ENCODE peak calls at places on chromosomes 12 and 14, in five cellular contexts. I is adrenal gland, K is trophoblast cell, A is uterus, W is right cardiac atrium. L is an unnamed sample. For H3K4me1, the result is how much of the 10 kb centered on the place peaks cover.

GRCh38 chr14:26926585-26926984 is 328.8 kb upstream of the NOVA1 start:
- DNase-seq in I (no peak), K (no peak), A (no peak), W (no peak), L (no peak)

GRCh38 chr14:98937712-98938505 is 334.1 kb downstream of the BCL11B start:
- DNase-seq in I (no peak), K (no peak), A (no peak), W (no peak), L (peak)

GRCh38 chr12:42163913-42164312 is 19.2 kb upstream of the GXYLT1 start:
- DNase-seq in I (no peak), K (no peak), A (no peak), W (no peak), L (no peak)

GRCh38 chr12:68932123-68932700 is 759 bp downstream of the CPM start:
- DNase-seq in I (no peak), K (no peak), A (no peak), W (no peak), L (no peak)

GRCh38 chr12:102369876-102370275 is 110.5 kb downstream of the IGF1 start:
- DNase-seq in I (no peak), K (no peak), A (no peak), W (no peak), L (no peak)

GRCh38 chr14:68941820-68942219 is 37.3 kb downstream of the ACTN1 start:
- DNase-seq in I (no peak), K (peak), A (peak), W (peak), L (no peak)

GRCh38 chr12:70695361-70696023 is 58.3 kb upstream of the PTPRB start:
- DNase-seq in I (no peak), K (no peak), A (no peak), W (no peak), L (no peak)

GRCh38 chr14:65446159-65446558 is 33.6 kb downstream of the FUT8 start:
- DNase-seq in I (no peak), K (no peak), A (no peak), W (no peak), L (no peak)

GRCh38 chr14:105330491-105330895 is 15.9 kb downstream of the PACS2 start:
- DNase-seq in I (no peak), K (no peak), A (peak), W (peak), L (no peak)

GRCh38 chr12:68240079-68240478 is 13.3 kb downstream of the IL22 start:
- DNase-seq in I (peak), K (no peak), A (peak), W (no peak), L (no peak)

GRCh38 chr14:85534914-85535313 is 5.0 kb downstream of the FLRT2 start:
- DNase-seq in I (no peak), K (no peak), A (no peak), W (no peak), L (no peak)

GRCh38 chr14:91225025-91225424 is 19.5 kb downstream of the GPR68 start:
- DNase-seq in I (no peak), K (no peak), A (no peak), W (no peak), L (no peak)

GRCh38 chr12:89059061-89059460 is 293.2 kb downstream of the DUSP6 start:
- DNase-seq in I (no peak), K (no peak), A (no peak), W (no peak), L (no peak)

GRCh38 chr14:51248041-51248987 is 8.3 kb downstream of the TMX1 start:
- DNase-seq in I (no peak), K (no peak), A (no peak), W (no peak), L (no peak)

GRCh38 chr14:28751467-28752058 is 15.0 kb upstream of the FOXG1 start:
- DNase-seq in I (peak), K (peak), A (no peak), W (no peak), L (no peak)

GRCh38 chr12:118979763-118980406 is 1.5 kb upstream of the SRRM4 start:
- DNase-seq in I (peak), K (peak), A (no peak), W (peak), L (no peak)

GRCh38 chr12:111942557-111942956 is 70.4 kb downstream of the TMEM116 start:
- DNase-seq in I (peak), K (peak), A (no peak), W (no peak), L (no peak)

GRCh38 chr12:109098671-109099070 is 1.3 kb downstream of the UNG start:
- DNase-seq in I (no peak), K (no peak), A (no peak), W (no peak), L (no peak)

GRCh38 chr14:37051153-37051552 is 121.3 kb downstream of the SLC25A21 start:
- DNase-seq in I (no peak), K (no peak), A (no peak), W (no peak), L (no peak)

GRCh38 chr12:65586796-65587195 is 237.5 kb upstream of the HMGA2 start:
- DNase-seq in I (no peak), K (no peak), A (no peak), W (no peak), L (no peak)

GRCh38 chr14:97977711-97978261 is 1180.6 kb downstream of the VRK1 start:
- DNase-seq in I (peak), K (no peak), A (peak), W (peak), L (peak)

GRCh38 chr14:85934886-85935254 is 404.9 kb downstream of the FLRT2 start:
- DNase-seq in I (no peak), K (no peak), A (no peak), W (no peak), L (no peak)

GRCh38 chr12:8554451-8555195 is 13.9 kb upstream of the CLEC4E start:
- DNase-seq in I (no peak), K (no peak), A (no peak), W (no peak), L (no peak)

GRCh38 chr12:109762071-109762672 is 48.5 kb downstream of the FAM222A start:
- DNase-seq in I (peak), K (no peak), A (no peak), W (no peak), L (peak)

GRCh38 chr14:77498120-77498979 is at the start of gene ISM2:
- DNase-seq in I (peak), K (peak), A (peak), W (peak), L (no peak)

GRCh38 chr12:98532687-98533304 is 17.4 kb downstream of the TMPO start:
- DNase-seq in I (no peak), K (peak), A (no peak), W (no peak), L (no peak)

GRCh38 chr14:100898465-100898864 is 5.1 kb downstream of the RTL1 start:
- DNase-seq in I (peak), K (no peak), A (no peak), W (no peak), L (no peak)

GRCh38 chr14:35339761-35340406 is 47.7 kb downstream of the PSMA6 start:
- DNase-seq in I (no peak), K (no peak), A (no peak), W (peak), L (no peak)

GRCh38 chr12:20077618-20078017 is 290.7 kb upstream of the PDE3A start:
- DNase-seq in I (no peak), K (no peak), A (no peak), W (peak), L (no peak)

GRCh38 chr12:123396954-123397353 is 13.0 kb downstream of the KMT5A start:
- DNase-seq in I (no peak), K (no peak), A (no peak), W (no peak), L (no peak)

GRCh38 chr12:123397400-123397799 is 13.5 kb downstream of the KMT5A start:
- DNase-seq in I (no peak), K (no peak), A (no peak), W (no peak), L (no peak)

GRCh38 chr12:123396543-123396942 is 12.6 kb downstream of the KMT5A start:
- DNase-seq in I (no peak), K (no peak), A (no peak), W (no peak), L (no peak)

GRCh38 chr12:123398918-123399617 is 15.1 kb downstream of the KMT5A start:
- DNase-seq in I (no peak), K (no peak), A (peak), W (peak), L (no peak)

GRCh38 chr12:123398177-123398916 is 14.4 kb downstream of the KMT5A start:
- DNase-seq in I (peak), K (no peak), A (peak), W (peak), L (no peak)
- H3K4me1 ChIP-seq in I (under half), K (under half), A (under half), W (under half), L (under half)

GRCh38 chr12:54415223-54415929 is 3.7 kb downstream of the ITGA5 start:
- DNase-seq in I (no peak), K (peak), A (no peak), W (peak), L (no peak)
- H3K4me3 ChIP-seq in I (no peak), K (no peak), A (no peak), W (peak), L (peak)

GRCh38 chr14:89849931-89850330 is 104.6 kb downstream of the EFCAB11 start:
- DNase-seq in I (no peak), K (peak), A (no peak), W (no peak), L (no peak)

GRCh38 chr14:89848165-89848564 is 106.4 kb downstream of the EFCAB11 start:
- DNase-seq in I (no peak), K (no peak), A (no peak), W (no peak), L (no peak)

GRCh38 chr14:89853976-89854693 is 100.4 kb downstream of the EFCAB11 start:
- DNase-seq in I (no peak), K (peak), A (no peak), W (no peak), L (no peak)

GRCh38 chr14:89855961-89856360 is 98.6 kb downstream of the EFCAB11 start:
- DNase-seq in I (peak), K (no peak), A (no peak), W (no peak), L (no peak)

GRCh38 chr14:89851031-89851430 is 103.5 kb downstream of the EFCAB11 start:
- DNase-seq in I (no peak), K (no peak), A (no peak), W (no peak), L (no peak)
- H3K4me1 ChIP-seq in I (under half), K (under half), A (under half), W (under half), L (under half)

GRCh38 chr14:96055753-96056508 is 16.8 kb downstream of the C14orf132 start:
- DNase-seq in I (no peak), K (no peak), A (no peak), W (no peak), L (no peak)
- H3K4me3 ChIP-seq in I (no peak), K (no peak), A (no peak), W (no peak), L (no peak)

GRCh38 chr12:52233462-52234141 is 559 bp downstream of the KRT7 start:
- DNase-seq in I (no peak), K (no peak), A (no peak), W (no peak), L (peak)
- H3K4me1 ChIP-seq in I (under half), K (half or more), A (under half), W (under half), L (under half)